ENCODE peak calls at places on chromosomes 5 and 9, in four cellular contexts. V, B, I and T are unnamed samples.

GRCh38 chr5:83895860-83896259 is 175.2 kb upstream of the HAPLN1 start:
- DNase-seq in V (no peak), B (no peak), I (no peak), T (no peak)

GRCh38 chr5:25849270-25849669 is 1189.1 kb downstream of the CDH9 start:
- DNase-seq in V (no peak), B (no peak), I (no peak), T (no peak)

GRCh38 chr9:29659014-29659413 is 2085.7 kb upstream of the C9orf72 start:
- DNase-seq in V (no peak), B (no peak), I (no peak), T (no peak)

GRCh38 chr9:130237763-130238524 is 27.6 kb upstream of the HMCN2 start:
- DNase-seq in V (no peak), B (no peak), I (no peak), T (no peak)

GRCh38 chr5:147750065-147750464 is 32.5 kb downstream of the JAKMIP2 start:
- DNase-seq in V (no peak), B (no peak), I (no peak), T (no peak)

GRCh38 chr5:159231167-159231566 is 21.8 kb upstream of the RNF145 start:
- DNase-seq in V (no peak), B (no peak), I (no peak), T (no peak)

GRCh38 chr9:36946653-36947052 is 87.4 kb downstream of the PAX5 start:
- DNase-seq in V (no peak), B (no peak), I (no peak), T (no peak)

GRCh38 chr5:54347221-54347865 is 37.0 kb upstream of the ARL15 start:
- DNase-seq in V (no peak), B (no peak), I (no peak), T (no peak)

GRCh38 chr5:38783011-38783551 is 62.7 kb upstream of the OSMR start:
- DNase-seq in V (no peak), B (no peak), I (no peak), T (no peak)

GRCh38 chr9:134942421-134943119 is 24.9 kb upstream of the FCN1 start:
- DNase-seq in V (no peak), B (no peak), I (no peak), T (no peak)

GRCh38 chr9:17735859-17736258 is 157.0 kb downstream of the SH3GL2 start:
- DNase-seq in V (no peak), B (no peak), I (no peak), T (no peak)

GRCh38 chr9:61671276-61671973 is 481.6 kb downstream of the SPATA31A7 start:
- DNase-seq in V (no peak), B (no peak), I (no peak), T (no peak)

GRCh38 chr9:13282998-13283397 is 3.5 kb upstream of the MPDZ start:
- DNase-seq in V (no peak), B (no peak), I (no peak), T (no peak)

GRCh38 chr5:95969646-95970358 is 8.2 kb upstream of the ELL2 start:
- DNase-seq in V (no peak), B (no peak), I (no peak), T (no peak)

GRCh38 chr5:142698447-142698846 is 12.6 kb upstream of the FGF1 start:
- DNase-seq in V (no peak), B (no peak), I (no peak), T (no peak)

GRCh38 chr5:142322747-142323479 is 1.9 kb downstream of the SPRY4 start:
- DNase-seq in V (no peak), B (no peak), I (no peak), T (no peak)